ENCODE peak calls at places on chromosomes 3 and 15, in ten cellular contexts. T, L, N, U, H, B, E, Z, G and Y are unnamed samples.

GRCh38 chr3:102124301-102125158 is 275.2 kb downstream of the NFKBIZ start:
- DNase-seq in T (peak; percentile 83), L (peak; percentile 16), N (no peak), U (no peak), H (no peak), B (no peak), E (no peak), Z (no peak), G (no peak), Y (no peak)

GRCh38 chr15:91482799-91483198 is 370.7 kb upstream of the SLCO3A1 start:
- DNase-seq in T (no peak), L (no peak), N (no peak), U (no peak), H (no peak), B (no peak), E (no peak), Z (no peak), G (no peak), Y (no peak)

GRCh38 chr3:45332493-45332892 is 55.9 kb upstream of the LARS2 start:
- DNase-seq in T (no peak), L (no peak), N (no peak), U (no peak), H (no peak), B (no peak), E (no peak), Z (no peak), G (no peak), Y (no peak)

GRCh38 chr3:45079715-45080114 is 53.6 kb downstream of the CLEC3B start:
- DNase-seq in T (no peak), L (no peak), N (no peak), U (no peak), H (no peak), B (no peak), E (no peak), Z (no peak), G (no peak), Y (no peak)

GRCh38 chr15:50820808-50821382 is 55.4 kb upstream of the SPPL2A start:
- DNase-seq in T (no peak), L (no peak), N (no peak), U (no peak), H (no peak), B (no peak), E (no peak), Z (no peak), G (no peak), Y (no peak)

GRCh38 chr15:82040862-82041261 is 5.0 kb downstream of the MEX3B start:
- DNase-seq in T (no peak), L (peak; percentile 27), N (peak; percentile 30), U (no peak), H (no peak), B (no peak), E (no peak), Z (no peak), G (no peak), Y (no peak)

GRCh38 chr3:66115858-66116654 is 77.3 kb upstream of the MAGI1 start:
- DNase-seq in T (peak; percentile 98), L (peak; percentile 79), N (peak; percentile 64), U (peak; percentile 69), H (no peak), B (no peak), E (no peak), Z (no peak), G (peak; percentile 66), Y (no peak)

GRCh38 chr3:172103724-172104123 is 64.3 kb downstream of the FNDC3B start:
- DNase-seq in T (peak; percentile 73), L (no peak), N (no peak), U (no peak), H (no peak), B (no peak), E (no peak), Z (no peak), G (no peak), Y (no peak)

GRCh38 chr3:131619821-131620220 is 117.0 kb upstream of the MRPL3 start:
- DNase-seq in T (no peak), L (no peak), N (no peak), U (no peak), H (no peak), B (no peak), E (no peak), Z (no peak), G (no peak), Y (no peak)

GRCh38 chr15:68113273-68113672 is 59.2 kb downstream of the PIAS1 start:
- DNase-seq in T (peak; percentile 36), L (no peak), N (peak; percentile 12), U (no peak), H (no peak), B (no peak), E (no peak), Z (no peak), G (no peak), Y (no peak)

GRCh38 chr15:78880242-78880533 is 7.5 kb downstream of the MORF4L1 start:
- DNase-seq in T (no peak), L (no peak), N (no peak), U (no peak), H (no peak), B (no peak), E (no peak), Z (no peak), G (no peak), Y (no peak)

GRCh38 chr3:129310111-129310601 is 31.5 kb downstream of the HMCES start:
- DNase-seq in T (no peak), L (peak; percentile 29), N (peak; percentile 23), U (no peak), H (no peak), B (no peak), E (no peak), Z (peak; percentile 72), G (no peak), Y (no peak)
- TF ChIP-seq CTCF in T (no peak), L (no peak), N (no peak), U (no peak), H (no peak), B (no peak), E (no peak), Z (no peak), G (no peak), Y (no peak)

GRCh38 chr3:46713898-46714552 is 3.6 kb downstream of the PRSS50 start:
- DNase-seq in T (no peak), L (peak; percentile 66), N (no peak), U (no peak), H (peak; percentile 83), B (no peak), E (peak; percentile 45), Z (peak; percentile 67), G (peak; percentile 40), Y (no peak)
- TF ChIP-seq CTCF in T (no peak), L (no peak), N (no peak), U (no peak), H (no peak), B (no peak), E (no peak), Z (no peak), G (no peak), Y (no peak)

DNA sequence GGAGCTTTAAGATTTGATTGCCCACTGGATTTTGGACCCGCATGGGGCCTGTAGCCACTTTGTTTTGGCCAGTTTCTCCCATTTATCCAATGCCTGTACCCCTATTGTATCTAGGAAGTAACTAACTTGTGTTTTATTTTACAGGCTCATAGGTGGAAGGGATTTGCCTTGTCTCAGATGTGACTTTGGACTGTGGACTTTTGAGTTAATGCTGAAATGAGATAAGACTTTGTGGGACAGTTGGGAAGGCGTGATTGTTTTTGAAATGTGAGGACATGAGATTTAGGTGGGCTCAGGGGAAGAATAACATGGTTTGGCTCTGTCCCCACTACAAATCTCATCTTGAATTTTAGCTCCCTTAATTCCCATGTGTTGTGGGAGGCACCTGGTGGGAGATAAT is 30.7 kb upstream of the NECTIN3 start:
- DNase-seq in T (no peak), L (no peak), N (no peak), U (no peak), H (no peak), B (no peak), E (no peak), Z (no peak), G (no peak), Y (no peak)
- TF ChIP-seq CTCF in T (no peak), L (no peak), N (no peak), U (no peak), H (no peak), B (no peak), E (no peak), Z (no peak), G (no peak), Y (no peak)

GRCh38 chr3:94787734-94788133 is 724.9 kb downstream of the NSUN3 start:
- DNase-seq in T (no peak), L (no peak), N (no peak), U (no peak), H (no peak), B (no peak), E (no peak), Z (no peak), G (no peak), Y (no peak)

DNA sequence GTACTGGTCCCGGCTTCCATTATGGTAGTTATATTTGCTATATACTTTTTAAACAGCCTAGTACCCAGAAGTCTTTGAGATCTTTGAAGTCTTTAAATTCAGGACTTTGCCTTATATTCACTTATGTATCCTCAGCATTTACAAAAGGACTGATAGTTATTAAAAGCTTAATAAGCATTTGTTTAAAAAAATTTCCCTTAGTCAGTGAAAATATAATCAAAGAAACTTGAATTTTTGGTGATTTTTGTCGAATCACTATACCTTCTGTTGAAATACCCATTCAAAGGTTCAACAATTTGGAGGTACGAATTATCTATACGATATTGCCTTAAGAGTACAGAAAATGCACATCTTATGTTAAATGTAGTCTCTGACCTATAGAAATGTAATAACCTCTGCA is 721.4 kb downstream of the NSUN3 start:
- DNase-seq in T (no peak), L (no peak), N (no peak), U (no peak), H (no peak), B (no peak), E (no peak), Z (no peak), G (no peak), Y (no peak)
- TF ChIP-seq CTCF in T (no peak), L (no peak), N (no peak), U (no peak), H (no peak), B (no peak), E (no peak), Z (no peak), G (no peak), Y (no peak)

GRCh38 chr3:13500133-13500885 is 20.2 kb downstream of the HDAC11 start:
- DNase-seq in T (peak; percentile 28), L (peak; percentile 54), N (no peak), U (peak; percentile 49), H (no peak), B (no peak), E (no peak), Z (peak; percentile 53), G (peak; percentile 64), Y (no peak)
- TF ChIP-seq CTCF in T (peak; percentile 64), L (peak; percentile 71), N (no peak), U (peak; percentile 21), H (no peak), B (no peak), E (peak; percentile 13), Z (peak; percentile 13), G (peak; percentile 29), Y (no peak)